ENCODE peak calls at places on chromosomes 3 and 15, in six cellular contexts. A is hepatocyte, F is mucosa of descending colon, B is foreskin fibroblast, X is thyroid gland, V is right atrium auricular region. R is an unnamed sample.
A peak's percentile ranks its signal among the peaks of the same experiment; 100 is the strongest.

GRCh38 chr15:61724276-61724939 is 335.8 kb downstream of the VPS13C start:
- DNase-seq in A (no peak), F (peak; percentile 45), B (no peak), X (no peak), V (no peak), R (no peak)

GRCh38 chr3:107235923-107236315 is 141.3 kb upstream of the CCDC54 start:
- DNase-seq in A (peak; percentile 86), F (no peak), B (peak; percentile 94), X (peak; percentile 18), V (no peak), R (peak; percentile 48)

GRCh38 chr3:127208483-127209100 is 15.7 kb downstream of the PRR23E start:
- DNase-seq in A (no peak), F (no peak), B (no peak), X (no peak), V (peak; percentile 30), R (no peak)

GRCh38 chr3:9909221-9910013 is 6.8 kb downstream of the IL17RE start:
- DNase-seq in A (no peak), F (no peak), B (peak; percentile 45), X (no peak), V (no peak), R (no peak)

GRCh38 chr3:58683001-58683845 is 16.6 kb upstream of the FAM3D start:
- DNase-seq in A (no peak), F (no peak), B (peak; percentile 42), X (no peak), V (peak; percentile 21), R (peak; percentile 41)

GRCh38 chr15:100997442-100997841 is 78.3 kb downstream of the LRRK1 start:
- DNase-seq in A (peak; percentile 20), F (no peak), B (peak; percentile 87), X (no peak), V (no peak), R (no peak)

GRCh38 chr3:168888781-168889180 is 774.7 kb downstream of the MECOM start:
- DNase-seq in A (no peak), F (no peak), B (peak; percentile 29), X (no peak), V (no peak), R (no peak)

GRCh38 chr15:79957741-79958140 is 13.3 kb downstream of the BCL2A1 start:
- DNase-seq in A (no peak), F (no peak), B (no peak), X (no peak), V (no peak), R (no peak)

GRCh38 chr15:72796210-72796514 is 12.6 kb upstream of the ADPGK start:
- DNase-seq in A (no peak), F (no peak), B (peak; percentile 27), X (no peak), V (no peak), R (no peak)

GRCh38 chr3:18667552-18667951 is 242.4 kb upstream of the SATB1 start:
- DNase-seq in A (no peak), F (no peak), B (no peak), X (no peak), V (no peak), R (no peak)

GRCh38 chr15:48876057-48876456 is 1.9 kb upstream of the EID1 start:
- DNase-seq in A (no peak), F (no peak), B (no peak), X (no peak), V (no peak), R (no peak)

GRCh38 chr3:150286390-150287147 is 121.5 kb upstream of the TSC22D2 start:
- DNase-seq in A (peak; percentile 64), F (no peak), B (peak; percentile 61), X (peak; percentile 19), V (no peak), R (no peak)

GRCh38 chr3:121431717-121432517 is 113.9 kb downstream of the POLQ start:
- DNase-seq in A (peak; percentile 56), F (no peak), B (peak; percentile 75), X (peak; percentile 57), V (no peak), R (peak; percentile 52)

GRCh38 chr3:120160050-120160449 is 65.8 kb upstream of the GSK3B start:
- DNase-seq in A (peak; percentile 76), F (no peak), B (peak; percentile 99), X (peak; percentile 45), V (peak; percentile 75), R (peak; percentile 85)

GRCh38 chr15:58669108-58669507 is 80.4 kb downstream of the ADAM10 start:
- DNase-seq in A (no peak), F (no peak), B (peak; percentile 20), X (no peak), V (no peak), R (no peak)

GRCh38 chr15:52466134-52466701 is 62.5 kb downstream of the MYO5A start:
- DNase-seq in A (no peak), F (peak; percentile 78), B (peak; percentile 35), X (peak; percentile 8), V (no peak), R (no peak)

GRCh38 chr15:71680079-71680461 is 130.3 kb upstream of the NR2E3 start:
- DNase-seq in A (no peak), F (no peak), B (no peak), X (no peak), V (no peak), R (no peak)

GRCh38 chr3:83076041-83076440 is 1314.6 kb upstream of the GBE1 start:
- DNase-seq in A (no peak), F (no peak), B (no peak), X (no peak), V (no peak), R (no peak)
- TF ChIP-seq CTCF in A (no peak), F (no peak), B (no peak), X (no peak), V (no peak), R (no peak)

GRCh38 chr3:184031187-184031792 is at the start of gene HTR3D:
- DNase-seq in A (no peak), F (no peak), B (no peak), X (peak; percentile 14), V (no peak), R (peak; percentile 69)

GRCh38 chr3:184029456-184029950 is 2.0 kb upstream of the HTR3D start:
- DNase-seq in A (no peak), F (no peak), B (no peak), X (no peak), V (no peak), R (no peak)
- TF ChIP-seq CTCF in A (no peak), F (no peak), B (no peak), X (no peak), V (no peak), R (no peak)

GRCh38 chr3:129005526-129006303 is 4.6 kb downstream of the EFCC1 start:
- DNase-seq in A (no peak), F (no peak), B (peak; percentile 28), X (peak; percentile 62), V (no peak), R (no peak)

GRCh38 chr3:129004639-129005295 is 3.7 kb downstream of the EFCC1 start:
- DNase-seq in A (no peak), F (no peak), B (no peak), X (no peak), V (no peak), R (no peak)

GRCh38 chr3:129002573-129003569 is 1.8 kb downstream of the EFCC1 start:
- DNase-seq in A (no peak), F (no peak), B (no peak), X (no peak), V (no peak), R (no peak)

GRCh38 chr3:129001817-129002572 is 891 bp downstream of the EFCC1 start:
- DNase-seq in A (no peak), F (no peak), B (peak; percentile 30), X (no peak), V (no peak), R (no peak)

DNA sequence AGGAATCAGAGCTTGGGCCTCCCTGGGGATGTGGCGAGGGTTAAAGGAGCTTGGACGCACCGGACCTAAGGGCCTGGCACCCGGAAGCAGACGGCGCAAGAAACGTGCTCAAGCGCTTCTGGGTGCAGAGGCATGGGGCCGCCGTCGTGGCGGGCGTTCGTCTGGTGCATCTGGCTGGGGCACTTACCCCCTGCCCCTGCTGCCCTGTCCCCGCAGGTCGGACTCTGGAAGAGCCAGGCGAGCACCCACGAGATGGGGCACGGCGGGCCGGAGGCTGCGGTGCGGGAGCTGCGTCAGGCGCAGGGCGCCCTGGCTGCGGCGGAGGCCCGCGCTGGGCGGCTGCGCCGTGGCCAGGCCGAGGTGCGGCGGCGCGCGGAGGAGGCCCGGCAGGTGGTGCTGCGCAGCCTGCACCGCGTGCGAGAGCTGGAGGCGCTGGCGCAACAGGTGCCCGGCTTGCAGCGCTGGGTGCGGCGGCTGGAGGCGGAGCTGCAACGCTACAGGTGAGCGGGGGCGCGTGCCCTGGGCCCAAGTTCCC is 2.5 kb downstream of the EFCC1 start:
- DNase-seq in A (peak; percentile 85), F (peak; percentile 81), B (no peak), X (peak; percentile 60), V (no peak), R (no peak)
- TF ChIP-seq CTCF in A (peak; percentile 17), F (peak; percentile 49), B (no peak), X (no peak), V (no peak), R (no peak)

GRCh38 chr3:23640472-23641146 is 165.1 kb upstream of the UBE2E1 start:
- DNase-seq in A (no peak), F (no peak), B (no peak), X (no peak), V (no peak), R (no peak)

GRCh38 chr3:23633261-23633960 is 172.3 kb upstream of the UBE2E1 start:
- DNase-seq in A (no peak), F (no peak), B (no peak), X (no peak), V (no peak), R (no peak)

GRCh38 chr3:23637339-23637738 is 168.4 kb upstream of the UBE2E1 start:
- DNase-seq in A (no peak), F (no peak), B (no peak), X (no peak), V (no peak), R (no peak)
- TF ChIP-seq CTCF in A (no peak), F (no peak), B (no peak), X (no peak), V (no peak), R (no peak)

DNA sequence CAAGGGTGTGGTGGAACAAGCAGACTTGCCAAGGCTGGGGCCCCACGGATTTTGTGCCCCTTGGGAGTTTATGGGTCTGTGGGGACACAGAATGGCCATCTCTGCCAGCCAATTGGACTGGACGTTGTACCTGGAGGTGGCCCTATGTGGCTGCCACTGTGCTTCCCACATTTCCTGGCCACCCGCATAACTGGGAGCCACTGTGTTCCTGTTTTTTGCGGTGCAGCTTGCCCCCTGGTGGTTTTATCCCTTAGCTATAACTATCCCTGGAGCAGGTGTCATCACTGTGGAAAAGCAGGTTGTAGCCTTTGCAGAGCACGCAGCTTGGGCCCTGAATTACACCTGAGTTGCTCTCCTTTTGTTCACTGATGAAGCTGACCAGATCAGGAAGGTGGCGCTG is 306.3 kb downstream of the ZPLD1 start:
- DNase-seq in A (no peak), F (peak; percentile 27), B (no peak), X (no peak), V (no peak), R (no peak)
- TF ChIP-seq CTCF in A (peak; percentile 10), F (no peak), B (no peak), X (no peak), V (no peak), R (no peak)